ENCODE peak calls at places on chromosomes 16 and 17, in seven cellular contexts. E is neuronal stem cell, X is mesendoderm, N is H9, Y is H1, P is mesenchymal stem cell, U is trophoblast cell. I is an unnamed sample.

GRCh38 chr17:34633351-34633750 is 54.0 kb downstream of the TMEM132E start:
- DNase-seq in N (peak; percentile 78), E (no peak), X (peak; percentile 31), Y (no peak), P (no peak), U (no peak), I (no peak)

GRCh38 chr16:30546115-30546514 is 11.5 kb upstream of the ZNF747 start:
- DNase-seq in N (no peak), Y (no peak), P (no peak), X (no peak), U (no peak), E (no peak), I (no peak)

GRCh38 chr16:29007865-29008593 is 23.2 kb downstream of the LAT start:
- DNase-seq in N (no peak), X (no peak), U (no peak), P (no peak), E (no peak), Y (no peak), I (peak; percentile 90)

GRCh38 chr17:18151290-18151689 is 32.3 kb upstream of the ALKBH5 start:
- DNase-seq in P (no peak), X (no peak), N (no peak), Y (no peak), U (no peak), E (no peak), I (no peak)

GRCh38 chr17:8976638-8977037 is 11.1 kb upstream of the PIK3R5 start:
- DNase-seq in X (no peak), N (no peak), E (no peak), P (no peak), Y (no peak), U (no peak), I (no peak)

GRCh38 chr17:79626156-79626890 is 15.5 kb upstream of the RBFOX3 start:
- DNase-seq in N (peak; percentile 65), P (no peak), E (no peak), X (no peak), Y (no peak), U (no peak), I (no peak)

GRCh38 chr17:77237232-77238008 is 96.7 kb downstream of the SEC14L1 start:
- DNase-seq in U (no peak), Y (no peak), P (peak; percentile 37), N (no peak), X (no peak), E (no peak), I (no peak)

GRCh38 chr16:46673320-46674013 is 15.5 kb downstream of the VPS35 start:
- DNase-seq in N (peak; percentile 63), E (peak; percentile 46), P (peak; percentile 77), X (peak; percentile 86), U (peak; percentile 39), Y (no peak), I (peak; percentile 69)

GRCh38 chr17:3795758-3796102 is 5.3 kb downstream of the ITGAE start:
- DNase-seq in X (no peak), Y (no peak), N (no peak), E (no peak), P (no peak), U (no peak), I (no peak)

GRCh38 chr17:8799001-8799850 is at the start of gene MFSD6L:
- DNase-seq in X (peak; percentile 76), N (peak; percentile 93), P (no peak), Y (peak; percentile 67), E (no peak), U (peak; percentile 28), I (no peak)

GRCh38 chr16:59905628-59906027 is 1171.5 kb upstream of the GOT2 start:
- DNase-seq in Y (no peak), X (no peak), U (no peak), N (no peak), P (no peak), E (no peak), I (no peak)

GRCh38 chr16:72424776-72425175 is 252.8 kb upstream of the PMFBP1 start:
- DNase-seq in Y (no peak), P (no peak), E (no peak), U (no peak), X (no peak), N (no peak), I (no peak)

GRCh38 chr16:67847064-67847861 is at the start of gene CENPT:
- DNase-seq in X (peak; percentile 96), P (peak; percentile 71), Y (no peak), N (no peak), E (no peak), U (peak; percentile 90), I (peak; percentile 64)

GRCh38 chr16:89216315-89217137 is 977 bp upstream of the ZNF778 start:
- DNase-seq in U (peak; percentile 50), E (peak; percentile 67), Y (no peak), P (peak; percentile 87), X (peak; percentile 80), N (peak; percentile 68), I (peak; percentile 77)

GRCh38 chr17:2062571-2063183 is 7.8 kb downstream of the HIC1 start:
- DNase-seq in Y (no peak), X (peak; percentile 81), P (peak; percentile 73), E (no peak), U (no peak), N (peak; percentile 66), I (peak; percentile 49)

GRCh38 chr17:78532922-78533640 is 44.1 kb downstream of the DNAH17 start:
- DNase-seq in U (no peak), P (peak; percentile 24), X (no peak), Y (no peak), N (peak; percentile 17), E (no peak), I (peak; percentile 68)

GRCh38 chr17:43671075-43671692 is 9.5 kb upstream of the MEOX1 start:
- DNase-seq in X (no peak), P (no peak), Y (no peak), N (no peak), E (no peak), U (no peak), I (no peak)

GRCh38 chr16:12330977-12331376 is 354.4 kb downstream of the SNX29 start:
- DNase-seq in Y (no peak), P (no peak), N (no peak), X (no peak), U (no peak), E (no peak), I (no peak)

GRCh38 chr16:29811896-29812665 is at the start of gene PRRT2:
- DNase-seq in N (peak; percentile 70), X (peak; percentile 76), U (peak; percentile 65), Y (no peak), P (peak; percentile 74), E (peak; percentile 87), I (peak; percentile 43)

GRCh38 chr16:77385481-77385880 is 49.4 kb downstream of the ADAMTS18 start:
- DNase-seq in Y (no peak), U (no peak), E (no peak), N (no peak), X (no peak), P (no peak), I (no peak)

GRCh38 chr17:50426814-50427787 is 1.1 kb downstream of the ACSF2 start:
- DNase-seq in X (peak; percentile 65), Y (no peak), E (no peak), P (peak; percentile 76), N (peak; percentile 62), U (no peak), I (peak; percentile 37)

GRCh38 chr17:42679001-42679491 is 2.3 kb upstream of the PLEKHH3 start:
- DNase-seq in Y (no peak), E (no peak), X (peak; percentile 79), P (peak; percentile 79), U (no peak), N (peak; percentile 72), I (peak; percentile 39)

GRCh38 chr16:68739964-68740627 is 3.0 kb downstream of the CDH1 start:
- DNase-seq in Y (no peak), E (no peak), N (no peak), U (no peak), P (no peak), X (no peak), I (no peak)

GRCh38 chr17:40550608-40551007 is 14.7 kb downstream of the CCR7 start:
- DNase-seq in N (no peak), E (no peak), Y (no peak), X (no peak), U (no peak), P (peak; percentile 92), I (peak; percentile 74)

GRCh38 chr17:68089881-68090280 is 54.3 kb downstream of the KPNA2 start:
- DNase-seq in Y (no peak), E (no peak), X (peak; percentile 68), P (peak; percentile 70), N (no peak), U (peak; percentile 93), I (peak; percentile 24)

GRCh38 chr17:82909322-82909904 is 69.6 kb upstream of the ZNF750 start:
- DNase-seq in X (no peak), U (no peak), P (no peak), Y (no peak), E (no peak), N (no peak), I (no peak)

GRCh38 chr17:47622179-47622549 is 27.6 kb upstream of the KPNB1 start:
- DNase-seq in Y (no peak), E (no peak), P (no peak), N (no peak), U (no peak), X (no peak), I (no peak)

GRCh38 chr17:47628014-47628413 is 21.7 kb upstream of the KPNB1 start:
- DNase-seq in U (no peak), X (no peak), E (no peak), P (no peak), N (no peak), Y (no peak), I (no peak)

GRCh38 chr17:47620503-47621245 is 29.0 kb upstream of the KPNB1 start:
- DNase-seq in X (no peak), P (no peak), U (no peak), Y (no peak), E (no peak), N (no peak), I (no peak)

GRCh38 chr17:47621293-47622178 is 28.2 kb upstream of the KPNB1 start:
- DNase-seq in N (peak; percentile 90), E (peak; percentile 38), Y (peak; percentile 41), P (peak; percentile 91), X (peak; percentile 97), U (peak; percentile 70), I (peak; percentile 91)

GRCh38 chr17:47624727-47625068 is 25.0 kb upstream of the KPNB1 start:
- DNase-seq in N (no peak), U (no peak), E (no peak), X (no peak), P (no peak), Y (no peak), I (no peak)
- H3K18ac ChIP-seq in N (no peak overlapping the region), U (no peak overlapping the region), E (no peak overlapping the region), X (no peak overlapping the region), P (no peak overlapping the region), Y (no peak overlapping the region), I (no peak overlapping the region)

GRCh38 chr16:65176603-65177002 is 54.7 kb upstream of the CDH11 start:
- DNase-seq in Y (no peak), E (no peak), P (peak; percentile 79), X (no peak), N (no peak), U (no peak), I (peak; percentile 93)
- H3K18ac ChIP-seq in Y (no peak overlapping the region), E (no peak overlapping the region), P (no peak overlapping the region), X (no peak overlapping the region), N (no peak overlapping the region), U (no peak overlapping the region), I (peak overlapping the region; percentile 43)

GRCh38 chr16:84288902-84289301 is 5.8 kb upstream of the WFDC1 start:
- DNase-seq in E (no peak), N (no peak), P (no peak), U (no peak), X (no peak), Y (no peak), I (no peak)
- H3K18ac ChIP-seq in E (no peak overlapping the region), N (no peak overlapping the region), P (no peak overlapping the region), U (no peak overlapping the region), X (no peak overlapping the region), Y (no peak overlapping the region), I (no peak overlapping the region)

GRCh38 chr16:24152826-24153225 is 103.3 kb upstream of the CACNG3 start:
- DNase-seq in U (peak; percentile 4), N (no peak), P (peak; percentile 1), Y (no peak), E (no peak), X (peak; percentile 82), I (no peak)
- H3K18ac ChIP-seq in U (no peak overlapping the region), N (no peak overlapping the region), P (no peak overlapping the region), Y (no peak overlapping the region), E (peak overlapping the region; percentile 32), X (no peak overlapping the region), I (no peak overlapping the region)

I was measured in IMR-90.